ENCODE peak calls at places on chromosomes 5 and 9, in eight cellular contexts. W is COLO829; J is NCI-H774; U is SK-N-DZ; O is stimulated activated CD8-positive, alpha-beta memory T cell treated with anti-CD3 and anti-CD28 coated beads, Interleukin-7, amount 100 ng/mL, for 1 hour; X is B cell; G is GM20000; Y is H9. D is an unnamed sample.

GRCh38 chr5:53970510-53970909 is 339.9 kb downstream of the ARL15 start:
- DNase-seq in Y (no peak), J (no peak), W (no peak), G (no peak), X (no peak), O (no peak), U (no peak), D (no peak)

GRCh38 chr5:82413302-82414042 is 135.3 kb upstream of the RPS23 start:
- DNase-seq in W (no peak), J (no peak), U (no peak), G (no peak), X (no peak), Y (no peak), O (no peak), D (no peak)

GRCh38 chr9:133031496-133031911 is 707 bp downstream of the GTF3C5 start:
- DNase-seq in X (no peak), J (no peak), Y (no peak), W (no peak), O (no peak), U (no peak), G (no peak), D (no peak)

GRCh38 chr9:112334319-112334828 is 955 bp upstream of the PTBP3 start:
- DNase-seq in O (no peak), U (peak), G (peak), X (peak), Y (no peak), J (no peak), W (no peak), D (no peak)

GRCh38 chr9:38371495-38371894 is 21.0 kb upstream of the ALDH1B1 start:
- DNase-seq in O (no peak), Y (no peak), W (no peak), J (peak), U (peak), X (no peak), G (peak), D (no peak)

GRCh38 chr9:20662156-20662555 is 21.9 kb upstream of the FOCAD start:
- DNase-seq in X (no peak), W (no peak), G (no peak), U (no peak), Y (no peak), J (no peak), O (no peak), D (no peak)

GRCh38 chr9:76987594-76988200 is 31.8 kb upstream of the FOXB2 start:
- DNase-seq in X (no peak), W (peak), J (peak), G (peak), U (peak), Y (peak), O (no peak), D (no peak)

GRCh38 chr5:40826778-40827478 is 8.1 kb downstream of the RPL37 start:
- DNase-seq in J (no peak), X (no peak), O (no peak), G (no peak), U (no peak), W (no peak), Y (no peak), D (no peak)